ENCODE peak calls at places on chromosomes 5 and 9, in ten cellular contexts. One of them, this sample, is unnamed.

GRCh38 chr5:110909950-110910349 is 161.6 kb upstream of the TSLP start:
- DNase-seq in testis: no peak
- DNase-seq in A549: no peak
- DNase-seq in activated CD4-positive, alpha-beta T cell treated with anti-CD3 and anti-CD28 coated beads for 24 hours: no peak
- DNase-seq in T-helper 9 cell: no peak
- DNase-seq in NCI-H460: no peak
- DNase-seq in AG10803: peak; percentile 45
- DNase-seq in GM23248: peak; percentile 36
- DNase-seq in fibroblast of pulmonary artery: peak; percentile 78
- DNase-seq in Ammon's horn: no peak
- DNase-seq in this sample: no peak

GRCh38 chr9:114339130-114339908 is 9.7 kb downstream of the ORM2 start:
- DNase-seq in testis: peak; percentile 69
- DNase-seq in AG10803: peak; percentile 44
- DNase-seq in NCI-H460: peak; percentile 26
- DNase-seq in T-helper 9 cell: peak; percentile 47
- DNase-seq in Ammon's horn: peak; percentile 29
- DNase-seq in fibroblast of pulmonary artery: peak; percentile 65
- DNase-seq in activated CD4-positive, alpha-beta T cell treated with anti-CD3 and anti-CD28 coated beads for 24 hours: peak; percentile 53
- DNase-seq in GM23248: peak; percentile 77
- DNase-seq in A549: peak; percentile 44
- DNase-seq in this sample: peak; percentile 61

GRCh38 chr5:19488786-19489185 is 499.2 kb downstream of the CDH18 start:
- DNase-seq in A549: no peak
- DNase-seq in testis: no peak
- DNase-seq in GM23248: no peak
- DNase-seq in fibroblast of pulmonary artery: no peak
- DNase-seq in T-helper 9 cell: no peak
- DNase-seq in activated CD4-positive, alpha-beta T cell treated with anti-CD3 and anti-CD28 coated beads for 24 hours: no peak
- DNase-seq in AG10803: no peak
- DNase-seq in Ammon's horn: no peak
- DNase-seq in NCI-H460: no peak
- DNase-seq in this sample: no peak

GRCh38 chr9:27227192-27227591 is 69.8 kb downstream of the EQTN start:
- DNase-seq in activated CD4-positive, alpha-beta T cell treated with anti-CD3 and anti-CD28 coated beads for 24 hours: no peak
- DNase-seq in GM23248: peak; percentile 59
- DNase-seq in A549: no peak
- DNase-seq in T-helper 9 cell: no peak
- DNase-seq in NCI-H460: peak; percentile 22
- DNase-seq in fibroblast of pulmonary artery: peak; percentile 29
- DNase-seq in Ammon's horn: no peak
- DNase-seq in AG10803: peak; percentile 59
- DNase-seq in testis: no peak
- DNase-seq in this sample: no peak

GRCh38 chr5:163705983-163706771 is 200.8 kb downstream of the MAT2B start:
- DNase-seq in NCI-H460: no peak
- DNase-seq in GM23248: peak; percentile 33
- DNase-seq in fibroblast of pulmonary artery: peak; percentile 53
- DNase-seq in AG10803: peak; percentile 31
- DNase-seq in activated CD4-positive, alpha-beta T cell treated with anti-CD3 and anti-CD28 coated beads for 24 hours: no peak
- DNase-seq in A549: no peak
- DNase-seq in Ammon's horn: no peak
- DNase-seq in testis: no peak
- DNase-seq in T-helper 9 cell: no peak
- DNase-seq in this sample: no peak

GRCh38 chr9:113770396-113770795 is 105.7 kb upstream of the ZNF618 start:
- DNase-seq in Ammon's horn: no peak
- DNase-seq in T-helper 9 cell: no peak
- DNase-seq in AG10803: no peak
- DNase-seq in testis: no peak
- DNase-seq in fibroblast of pulmonary artery: peak; percentile 21
- DNase-seq in activated CD4-positive, alpha-beta T cell treated with anti-CD3 and anti-CD28 coated beads for 24 hours: no peak
- DNase-seq in GM23248: no peak
- DNase-seq in NCI-H460: no peak
- DNase-seq in A549: no peak
- DNase-seq in this sample: no peak

GRCh38 chr9:126132751-126133150 is 193.9 kb upstream of the MVB12B start:
- DNase-seq in Ammon's horn: no peak
- DNase-seq in A549: no peak
- DNase-seq in NCI-H460: no peak
- DNase-seq in activated CD4-positive, alpha-beta T cell treated with anti-CD3 and anti-CD28 coated beads for 24 hours: no peak
- DNase-seq in testis: no peak
- DNase-seq in AG10803: no peak
- DNase-seq in GM23248: no peak
- DNase-seq in fibroblast of pulmonary artery: no peak
- DNase-seq in T-helper 9 cell: no peak
- DNase-seq in this sample: no peak

GRCh38 chr9:1050125-1050895 is at the start of gene DMRT2:
- DNase-seq in Ammon's horn: peak; percentile 95
- DNase-seq in activated CD4-positive, alpha-beta T cell treated with anti-CD3 and anti-CD28 coated beads for 24 hours: no peak
- DNase-seq in NCI-H460: peak; percentile 67
- DNase-seq in A549: peak; percentile 85
- DNase-seq in fibroblast of pulmonary artery: peak; percentile 70
- DNase-seq in T-helper 9 cell: no peak
- DNase-seq in AG10803: peak; percentile 72
- DNase-seq in GM23248: peak; percentile 16
- DNase-seq in testis: peak; percentile 93
- DNase-seq in this sample: peak; percentile 91